ENCODE peak calls at places on chromosomes 13 and 19, in seven cellular contexts. D is endodermal cell, M is ascending aorta, R is psoas muscle, Y is neural progenitor cell, Q is upper lobe of left lung, N is HCT116. F is an unnamed sample. For H3K36me3, the result is how much of the 10 kb centered on the place peaks cover.

GRCh38 chr19:28155265-28155664 is 1057.7 kb downstream of the UQCRFS1 start:
- DNase-seq in N (no peak), D (no peak), Y (no peak), R (no peak), M (no peak), Q (no peak), F (no peak)

GRCh38 chr19:43534811-43535761 is 2.1 kb downstream of the ZNF575 start:
- DNase-seq in D (peak), N (no peak), M (no peak), Q (peak), Y (peak), R (peak), F (peak)

GRCh38 chr13:113018676-113019465 is 49.9 kb downstream of the MCF2L start:
- DNase-seq in M (no peak), R (no peak), N (no peak), D (no peak), Y (no peak), Q (no peak), F (no peak)

GRCh38 chr19:13920940-13921744 is 15.1 kb downstream of the CC2D1A start:
- DNase-seq in Q (peak), N (peak), R (no peak), Y (peak), D (peak), M (no peak), F (no peak)

GRCh38 chr13:99639126-99639525 is 137.9 kb downstream of the TM9SF2 start:
- DNase-seq in Y (no peak), Q (no peak), R (no peak), M (no peak), N (no peak), D (no peak), F (no peak)

GRCh38 chr19:9937001-9937411 is 691 bp upstream of the OLFM2 start:
- DNase-seq in Y (peak), N (no peak), Q (no peak), M (no peak), R (no peak), D (peak), F (no peak)

GRCh38 chr13:75978815-75979214 is 342.7 kb downstream of the LMO7 start:
- DNase-seq in M (no peak), Q (no peak), D (no peak), R (no peak), Y (no peak), N (no peak), F (no peak)

GRCh38 chr13:22120646-22121045 is 449.8 kb downstream of the FGF9 start:
- DNase-seq in Y (no peak), D (no peak), R (no peak), Q (no peak), M (no peak), N (no peak), F (no peak)

GRCh38 chr19:12984683-12985048 is 10.6 kb upstream of the NFIX start:
- DNase-seq in D (no peak), Y (no peak), R (no peak), N (no peak), M (no peak), Q (no peak), F (no peak)

GRCh38 chr13:36297600-36298338 is at the start of gene CCDC169:
- DNase-seq in R (peak), Y (peak), N (no peak), D (peak), M (no peak), Q (peak), F (peak)

GRCh38 chr19:3868770-3869456 is at the start of gene ZFR2:
- DNase-seq in Q (no peak), Y (peak), R (no peak), D (peak), M (no peak), N (peak), F (no peak)

GRCh38 chr13:100789481-100789880 is 114.9 kb upstream of the TMTC4 start:
- DNase-seq in Q (peak), R (no peak), N (no peak), Y (no peak), D (no peak), M (no peak), F (no peak)

GRCh38 chr19:45136507-45137178 is 24.1 kb downstream of the NKPD1 start:
- DNase-seq in D (peak), Y (peak), R (no peak), Q (no peak), N (no peak), M (no peak), F (no peak)

GRCh38 chr13:109778102-109778542 is 8.3 kb downstream of the IRS2 start:
- DNase-seq in N (no peak), D (no peak), Q (no peak), M (no peak), Y (peak), R (no peak), F (no peak)

GRCh38 chr13:110044521-110045200 is 258.3 kb upstream of the IRS2 start:
- DNase-seq in Q (no peak), R (no peak), N (no peak), M (no peak), D (peak), Y (peak), F (no peak)

GRCh38 chr13:27309401-27309958 is 38.9 kb downstream of the RASL11A start:
- DNase-seq in M (no peak), R (no peak), Q (peak), Y (no peak), N (peak), D (no peak), F (no peak)

GRCh38 chr13:36475468-36475867 is 43.2 kb downstream of the CCNA1 start:
- DNase-seq in Y (peak), N (no peak), R (no peak), M (no peak), Q (no peak), D (peak), F (no peak)

GRCh38 chr19:8361921-8362793 is 1.8 kb upstream of the ANGPTL4 start:
- DNase-seq in M (peak), Y (no peak), N (peak), R (peak), D (no peak), Q (peak), F (peak)

GRCh38 chr19:14835011-14835410 is at the start of the genes OR7A5 and OR7C1:
- DNase-seq in M (no peak), N (no peak), R (no peak), D (no peak), Y (no peak), Q (no peak), F (no peak)

GRCh38 chr19:44990966-44991365 is 10.3 kb upstream of the RELB start:
- DNase-seq in D (no peak), R (no peak), N (no peak), Y (no peak), Q (no peak), M (no peak), F (no peak)

GRCh38 chr13:73303858-73304257 is 245.1 kb downstream of the KLF5 start:
- DNase-seq in D (peak), R (no peak), Q (no peak), M (no peak), Y (no peak), N (no peak), F (no peak)

GRCh38 chr19:19427935-19428334 is 22.5 kb downstream of the GATAD2A start:
- DNase-seq in Q (no peak), Y (no peak), M (no peak), R (no peak), N (no peak), D (no peak), F (no peak)

GRCh38 chr13:96946709-96947311 is 47.5 kb downstream of the OXGR1 start:
- DNase-seq in R (no peak), N (no peak), M (no peak), D (no peak), Q (no peak), Y (no peak), F (no peak)

GRCh38 chr13:112007191-112007590 is 59.8 kb upstream of the SOX1 start:
- DNase-seq in M (no peak), Y (no peak), Q (no peak), D (no peak), R (no peak), N (no peak), F (no peak)

GRCh38 chr19:52679598-52679997 is 41.4 kb upstream of the ZNF83 start:
- DNase-seq in Q (no peak), D (no peak), M (no peak), R (no peak), Y (no peak), N (no peak), F (no peak)

GRCh38 chr13:94311893-94312292 is 167.6 kb downstream of the DCT start:
- DNase-seq in N (no peak), R (no peak), Y (no peak), Q (no peak), D (no peak), M (no peak), F (no peak)

GRCh38 chr13:28497143-28497876 is 2.4 kb upstream of the FLT1 start:
- DNase-seq in D (no peak), R (no peak), Y (no peak), Q (no peak), N (no peak), M (no peak), F (no peak)

GRCh38 chr13:37869756-37870488 is at the start of gene TRPC4:
- DNase-seq in N (no peak), Q (peak), R (peak), Y (peak), M (no peak), D (peak), F (no peak)

GRCh38 chr13:40895715-40896184 is 106.3 kb downstream of the SLC25A15 start:
- DNase-seq in M (no peak), Q (peak), R (no peak), N (peak), Y (no peak), D (no peak), F (no peak)

GRCh38 chr13:95896302-95896701 is 156.9 kb downstream of the UGGT2 start:
- DNase-seq in D (no peak), R (no peak), Y (no peak), M (no peak), Q (no peak), N (no peak), F (no peak)

GRCh38 chr13:83498045-83498444 is 384.2 kb downstream of the SLITRK1 start:
- DNase-seq in N (no peak), D (no peak), M (no peak), Y (no peak), R (no peak), Q (no peak), F (no peak)

GRCh38 chr13:99058527-99059495 is 80.9 kb upstream of the DOCK9 start:
- DNase-seq in D (no peak), Q (peak), M (no peak), N (no peak), Y (no peak), R (no peak), F (no peak)

GRCh38 chr13:112731667-112732616 is 42.1 kb downstream of the ATP11A start:
- DNase-seq in Q (no peak), D (no peak), M (no peak), N (no peak), Y (no peak), R (no peak), F (no peak)

GRCh38 chr19:15354557-15355296 is 22.4 kb upstream of the BRD4 start:
- DNase-seq in Y (no peak), D (no peak), N (no peak), M (no peak), Q (no peak), R (no peak), F (no peak)

GRCh38 chr13:62653371-62653770 is 1237.7 kb upstream of the PCDH20 start:
- DNase-seq in Y (no peak), R (no peak), D (no peak), Q (no peak), N (peak), M (no peak), F (no peak)

GRCh38 chr19:10554760-10555612 is 10.8 kb downstream of the KRI1 start:
- DNase-seq in R (peak), M (no peak), N (no peak), D (peak), Y (no peak), Q (no peak), F (no peak)

GRCh38 chr19:33469171-33470039 is 52.2 kb downstream of the PEPD start:
- DNase-seq in N (no peak), Y (no peak), R (no peak), Q (peak), D (peak), M (no peak), F (peak)

GRCh38 chr19:38841180-38841766 is 8.5 kb downstream of the HNRNPL start:
- DNase-seq in M (no peak), Y (no peak), R (peak), N (no peak), D (no peak), Q (no peak), F (no peak)

GRCh38 chr19:38841787-38842438 is 7.9 kb downstream of the HNRNPL start:
- DNase-seq in R (peak), Q (no peak), D (no peak), M (no peak), Y (no peak), N (no peak), F (no peak)

GRCh38 chr19:38843175-38843758 is 6.5 kb downstream of the HNRNPL start:
- DNase-seq in R (peak), N (no peak), D (no peak), Y (no peak), Q (no peak), M (no peak), F (no peak)

GRCh38 chr19:38844093-38844686 is 5.6 kb downstream of the HNRNPL start:
- DNase-seq in N (no peak), M (no peak), Y (no peak), R (peak), Q (no peak), D (no peak), F (no peak)

GRCh38 chr19:38842439-38843174 is 7.2 kb downstream of the HNRNPL start:
- DNase-seq in D (no peak), Y (no peak), N (no peak), R (peak), M (no peak), Q (peak), F (no peak)
- H3K36me3 ChIP-seq in D (half or more), Y (under half), N (half or more), R (under half), M (half or more), Q (half or more), F (under half)

GRCh38 chr19:35023428-35023827 is 6.8 kb upstream of the SCN1B start:
- DNase-seq in Q (no peak), N (no peak), R (no peak), M (no peak), Y (no peak), D (no peak), F (no peak)

GRCh38 chr19:35021596-35021995 is 8.7 kb upstream of the SCN1B start:
- DNase-seq in Q (no peak), D (no peak), Y (no peak), M (no peak), R (no peak), N (no peak), F (no peak)

GRCh38 chr19:35024095-35024494 is 6.2 kb upstream of the SCN1B start:
- DNase-seq in D (no peak), Y (no peak), M (no peak), R (no peak), Q (no peak), N (no peak), F (no peak)

GRCh38 chr19:35021016-35021415 is 9.3 kb upstream of the SCN1B start:
- DNase-seq in D (no peak), M (no peak), Q (no peak), R (no peak), Y (no peak), N (no peak), F (no peak)

GRCh38 chr19:35022460-35022859 is 7.8 kb upstream of the SCN1B start:
- DNase-seq in Y (no peak), Q (no peak), M (no peak), N (no peak), D (no peak), R (no peak), F (no peak)
- H3K36me3 ChIP-seq in Y (under half), Q (half or more), M (half or more), N (under half), D (half or more), R (under half), F (under half)

GRCh38 chr19:35044317-35045117 is 3.0 kb downstream of the HPN start:
- DNase-seq in D (peak), N (no peak), Q (peak), R (peak), M (no peak), Y (peak), F (no peak)

GRCh38 chr19:35042954-35043604 is 1.6 kb downstream of the HPN start:
- DNase-seq in D (no peak), R (no peak), N (no peak), M (no peak), Y (no peak), Q (no peak), F (no peak)

GRCh38 chr19:35045667-35046300 is 4.3 kb downstream of the HPN start:
- DNase-seq in Y (peak), Q (no peak), D (peak), R (no peak), M (no peak), N (no peak), F (no peak)

GRCh38 chr19:35042056-35042730 is 672 bp downstream of the HPN start:
- DNase-seq in Q (peak), D (no peak), N (no peak), M (no peak), Y (no peak), R (peak), F (no peak)

GRCh38 chr19:35043906-35044305 is 2.4 kb downstream of the HPN start:
- DNase-seq in Y (no peak), R (no peak), Q (no peak), M (no peak), D (no peak), N (no peak), F (no peak)
- H3K36me3 ChIP-seq in Y (under half), R (under half), Q (under half), M (under half), D (under half), N (under half), F (under half)

DNA sequence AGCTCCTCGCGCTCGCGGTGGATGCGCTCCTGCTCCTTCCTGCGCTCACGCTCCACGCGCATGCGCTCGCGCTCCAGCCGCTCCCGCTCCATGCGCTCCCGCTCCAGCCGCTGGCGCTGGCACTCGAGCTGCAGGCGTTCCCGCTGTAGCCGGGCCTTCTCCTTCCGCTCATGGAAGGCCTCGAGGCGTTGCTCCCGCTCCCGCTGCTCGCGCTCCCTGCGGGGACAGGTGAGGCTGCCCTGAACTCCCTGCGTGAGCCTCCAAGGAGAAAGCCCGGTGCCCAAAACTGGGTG is 26.2 kb upstream of the TINCR start:
- DNase-seq in Q (no peak), Y (no peak), N (no peak), M (no peak), D (no peak), R (peak), F (no peak)
- H3K36me3 ChIP-seq in Q (half or more), Y (under half), N (half or more), M (half or more), D (half or more), R (under half), F (under half)

GRCh38 chr19:49829721-49830120 is 11.6 kb downstream of the MED25 start:
- DNase-seq in D (no peak), M (no peak), R (no peak), N (no peak), Y (no peak), Q (no peak), F (no peak)
- H3K36me3 ChIP-seq in D (under half), M (half or more), R (under half), N (under half), Y (under half), Q (under half), F (under half)

DNA sequence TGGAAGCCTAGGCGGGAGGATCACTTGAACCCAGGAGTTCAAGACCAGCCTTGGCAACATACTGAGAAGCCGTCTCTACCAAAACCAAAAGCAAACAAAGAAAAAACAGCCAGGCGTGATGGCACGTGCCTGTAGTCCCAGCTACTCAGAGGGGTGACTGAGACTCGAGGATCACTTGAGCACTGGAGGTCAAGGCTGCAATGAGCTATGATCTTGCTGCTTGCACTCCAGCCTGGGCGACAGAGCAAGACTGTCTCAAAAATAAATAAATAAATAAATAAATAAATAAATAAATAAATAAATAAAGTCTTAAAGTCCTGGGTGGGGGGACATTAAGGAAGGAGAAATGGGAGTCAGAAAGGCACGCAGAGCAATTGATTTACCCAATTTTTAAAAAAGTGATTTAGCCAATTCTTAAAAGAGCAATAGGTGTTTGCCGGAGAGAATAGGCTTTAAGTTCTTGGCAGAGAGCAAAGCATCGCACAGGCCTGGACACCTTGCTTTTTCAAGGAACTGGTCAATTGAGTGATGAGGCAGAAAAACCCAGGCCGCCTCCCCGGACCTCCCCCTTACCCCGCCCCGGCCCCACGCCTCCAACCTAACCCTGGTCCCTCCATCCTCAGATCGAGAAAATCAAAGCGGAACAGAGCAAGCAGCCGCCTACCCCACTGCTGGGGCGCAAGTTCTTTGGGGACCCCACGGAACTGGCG is 9.5 kb upstream of the SHKBP1 start:
- DNase-seq in Y (peak), Q (no peak), N (no peak), D (no peak), M (no peak), R (no peak), F (no peak)
- H3K36me3 ChIP-seq in Y (under half), Q (under half), N (under half), D (under half), M (under half), R (under half), F (under half)

DNA sequence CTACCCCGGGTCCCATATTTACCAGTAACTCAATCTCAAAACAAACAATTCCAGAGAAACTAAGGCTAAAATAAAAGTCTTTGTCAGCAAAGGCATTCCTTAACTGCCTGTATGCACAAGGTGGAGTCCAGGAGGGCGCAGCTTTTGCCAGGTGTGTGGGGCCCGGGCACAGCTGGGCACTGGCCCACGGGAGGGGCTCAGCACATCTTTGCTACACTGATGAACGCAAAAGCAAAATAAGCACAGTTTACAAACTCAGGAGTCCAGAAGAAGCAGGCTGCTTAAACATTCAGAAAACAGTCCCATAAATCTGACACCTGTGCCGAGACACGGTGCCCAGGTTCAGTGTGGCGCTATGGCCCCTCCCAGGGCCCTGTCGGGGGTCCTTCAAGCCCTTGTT is 70.8 kb downstream of the SLC7A1 start:
- DNase-seq in M (no peak), Y (no peak), N (no peak), Q (no peak), R (no peak), D (no peak), F (no peak)
- H3K36me3 ChIP-seq in M (under half), Y (under half), N (under half), Q (under half), R (under half), D (under half), F (under half)